ENCODE peak calls at places on chromosome X, in six cellular contexts. K is GM12878, V is HCT116, Q is K562, G is H1, T is HepG2. X is an unnamed sample.

GRCh38 chrX:115988825-115989224 is 181.7 kb upstream of the AGTR2 start:
- DNase-seq in K (no peak), V (no peak), Q (no peak), G (no peak), T (no peak), X (peak; percentile 16)

GRCh38 chrX:4185086-4185485 is 471.6 kb upstream of the PRKX start:
- DNase-seq in K (no peak), V (no peak), Q (no peak), G (no peak), T (no peak), X (no peak)

GRCh38 chrX:152600853-152601635 is 36.7 kb upstream of the GABRQ start:
- DNase-seq in K (no peak), V (no peak), Q (no peak), G (no peak), T (no peak), X (peak; percentile 20)

GRCh38 chrX:33285550-33285949 is 74.2 kb upstream of the DMD start:
- DNase-seq in K (no peak), V (no peak), Q (no peak), G (no peak), T (no peak), X (no peak)

GRCh38 chrX:115408736-115409390 is 119.3 kb downstream of the LUZP4 start:
- DNase-seq in K (no peak), V (no peak), Q (no peak), G (no peak), T (no peak), X (no peak)

GRCh38 chrX:74349387-74349786 is 45.4 kb downstream of the ZCCHC13 start:
- DNase-seq in K (no peak), V (peak; percentile 6), Q (no peak), G (no peak), T (peak; percentile 3), X (no peak)

GRCh38 chrX:107537815-107538214 is 88.4 kb downstream of the FRMPD3 start:
- DNase-seq in K (no peak), V (peak; percentile 31), Q (peak; percentile 43), G (peak; percentile 51), T (peak; percentile 16), X (peak; percentile 21)

GRCh38 chrX:109294097-109294815 is 187.6 kb downstream of the GUCY2F start:
- DNase-seq in K (no peak), V (no peak), Q (no peak), G (no peak), T (no peak), X (no peak)

GRCh38 chrX:154321152-154321551 is 25.6 kb downstream of the TKTL1 start:
- DNase-seq in K (no peak), V (no peak), Q (no peak), G (no peak), T (no peak), X (no peak)

GRCh38 chrX:1389181-1389992 is 2.5 kb downstream of the SLC25A6 start:
- DNase-seq in K (no peak), V (no peak), Q (no peak), G (no peak), T (no peak), X (no peak)

GRCh38 chrX:821311-822178 is 191.0 kb downstream of the SHOX start:
- DNase-seq in K (no peak), V (no peak), Q (no peak), G (no peak), T (no peak), X (no peak)

GRCh38 chrX:37993857-37994619 is 12.3 kb upstream of the SYTL5 start:
- DNase-seq in K (peak; percentile 30), V (peak; percentile 42), Q (peak; percentile 11), G (no peak), T (peak; percentile 19), X (no peak)

GRCh38 chrX:23811135-23811781 is 28.3 kb downstream of the SAT1 start:
- DNase-seq in K (no peak), V (no peak), Q (no peak), G (no peak), T (no peak), X (no peak)

GRCh38 chrX:20514358-20514757 is 247.6 kb upstream of the RPS6KA3 start:
- DNase-seq in K (no peak), V (peak; percentile 58), Q (peak; percentile 3), G (no peak), T (peak; percentile 16), X (no peak)

GRCh38 chrX:106889468-106889867 is 13.7 kb downstream of the RIPPLY1 start:
- DNase-seq in K (no peak), V (no peak), Q (no peak), G (no peak), T (no peak), X (no peak)

GRCh38 chrX:53374222-53374820 is 48.1 kb downstream of the SMC1A start:
- DNase-seq in K (no peak), V (no peak), Q (peak; percentile 81), G (no peak), T (no peak), X (no peak)

GRCh38 chrX:80420147-80420546 is at the start of gene TENT5D:
- DNase-seq in K (no peak), V (no peak), Q (no peak), G (no peak), T (no peak), X (no peak)

GRCh38 chrX:83008415-83008814 is 499.7 kb upstream of the POU3F4 start:
- DNase-seq in K (no peak), V (no peak), Q (no peak), G (no peak), T (no peak), X (no peak)

GRCh38 chrX:20623448-20623847 is 356.7 kb upstream of the RPS6KA3 start:
- DNase-seq in K (no peak), V (peak; percentile 0), Q (no peak), G (no peak), T (no peak), X (no peak)

GRCh38 chrX:13520441-13520840 is 49.0 kb upstream of the EGFL6 start:
- DNase-seq in K (no peak), V (no peak), Q (no peak), G (no peak), T (no peak), X (no peak)

GRCh38 chrX:56728321-56728720 is 722 bp upstream of the NBDY start:
- DNase-seq in K (no peak), V (no peak), Q (no peak), G (no peak), T (no peak), X (no peak)

GRCh38 chrX:71671043-71671829 is 3.9 kb downstream of the LOC101059915 start:
- DNase-seq in K (no peak), V (no peak), Q (no peak), G (no peak), T (no peak), X (no peak)

GRCh38 chrX:136193771-136194170 is 46.4 kb downstream of the FHL1 start:
- DNase-seq in K (no peak), V (no peak), Q (no peak), G (no peak), T (no peak), X (no peak)

GRCh38 chrX:132426695-132427281 is 62.0 kb downstream of the MBNL3 start:
- DNase-seq in K (no peak), V (no peak), Q (no peak), G (no peak), T (no peak), X (no peak)

GRCh38 chrX:40151211-40152172 is 53.7 kb upstream of the BCOR start:
- DNase-seq in K (no peak), V (no peak), Q (peak; percentile 58), G (peak; percentile 49), T (no peak), X (no peak)

GRCh38 chrX:71944369-71944768 is 33.7 kb downstream of the NHSL2 start:
- DNase-seq in K (no peak), V (no peak), Q (no peak), G (no peak), T (no peak), X (no peak)

GRCh38 chrX:153999359-154000037 is 20.2 kb downstream of the IRAK1 start:
- DNase-seq in K (no peak), V (no peak), Q (no peak), G (no peak), T (no peak), X (no peak)

DNA sequence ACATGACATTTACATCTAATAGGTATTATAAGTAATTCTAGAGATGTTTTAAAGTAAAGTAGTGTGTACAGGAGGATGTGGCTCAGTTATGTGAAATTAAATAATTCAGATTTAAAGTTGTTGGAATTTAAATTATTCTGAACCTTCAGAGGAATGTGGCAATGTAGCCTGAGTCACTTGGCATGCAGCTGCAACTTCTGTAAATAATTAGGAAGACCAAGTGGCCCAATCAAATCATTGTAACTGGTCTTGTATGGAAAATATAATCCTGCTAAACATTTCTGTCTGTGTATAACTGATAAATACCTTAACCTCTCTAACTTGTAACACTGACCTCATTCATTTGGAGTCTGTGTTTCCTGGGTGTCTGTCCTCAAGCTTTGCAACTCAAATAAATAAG is 828.9 kb downstream of the GLUD2 start:
- DNase-seq in K (no peak), V (no peak), Q (no peak), G (no peak), T (no peak), X (no peak)
- TF ChIP-seq MAX in K (no peak), V (no peak), Q (no peak), G (no peak), T (no peak), X (no peak)

DNA sequence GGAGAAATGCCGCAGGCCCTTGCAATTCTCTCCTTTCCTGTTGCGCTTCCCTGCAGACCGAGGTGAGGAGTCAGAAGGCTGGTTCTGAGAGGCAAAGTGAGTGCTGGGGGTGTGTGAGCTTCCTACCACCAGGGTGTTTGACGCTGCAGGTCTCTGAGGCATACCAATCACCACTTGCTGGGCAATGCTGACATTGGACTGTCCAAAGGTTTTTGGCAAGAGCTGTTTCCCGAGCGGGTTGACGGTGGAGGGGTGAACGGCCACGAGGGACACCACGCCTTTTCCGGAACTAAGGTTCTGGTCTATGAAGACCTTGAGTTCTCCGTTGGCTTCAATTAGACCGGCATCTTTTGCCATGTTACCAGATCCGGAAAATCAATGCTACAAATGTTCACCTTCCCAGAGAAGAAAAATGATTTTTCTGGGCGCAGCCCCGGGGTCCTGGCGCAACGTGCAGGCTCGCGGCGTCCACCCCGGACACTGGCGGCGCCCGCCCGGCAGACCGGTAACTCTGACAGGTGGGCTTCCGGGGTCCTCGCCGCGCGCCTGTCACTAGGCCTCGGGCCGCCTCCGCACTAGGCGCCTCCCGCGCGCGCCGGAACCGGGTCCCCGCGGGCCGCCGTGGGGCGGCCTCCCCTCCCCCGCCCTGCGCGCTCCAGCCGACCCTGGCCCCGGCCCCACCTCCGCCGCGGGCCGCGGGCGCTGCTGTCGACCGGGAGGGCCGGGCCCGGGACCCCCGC is 44.9 kb upstream of the FAM47C start:
- DNase-seq in K (no peak), V (no peak), Q (no peak), G (peak; percentile 45), T (no peak), X (no peak)
- TF ChIP-seq YY1 in K (no peak), V (no peak), Q (no peak), G (no peak), T (no peak), X (no peak)

GRCh38 chrX:51144828-51145442 is 187.7 kb upstream of the NUDT10 start:
- DNase-seq in K (peak; percentile 1), V (no peak), Q (peak; percentile 46), G (peak; percentile 43), T (peak; percentile 16), X (peak; percentile 48)
- TF ChIP-seq MAX in K (no peak), V (no peak), Q (no peak), G (no peak), T (no peak), X (no peak)

GRCh38 chrX:46383006-46383405 is 162.2 kb downstream of the ZNF674 start:
- DNase-seq in K (no peak), V (no peak), Q (no peak), G (no peak), T (no peak), X (no peak)
- TF ChIP-seq YY1 in K (no peak), V (no peak), Q (no peak), G (no peak), T (no peak), X (no peak)